ENCODE peak calls at places on chromosome 14, in eight cellular contexts. L is AG04450; R is left ventricle myocardium inferior; S is cardiac fibroblast; J is OCI-LY7; W is mucosa of descending colon; Z is dorsolateral prefrontal cortex; E is CD8-positive, alpha-beta memory T cell. D is an unnamed sample.

GRCh38 chr14:104105071-104105821 is 19.7 kb downstream of the ASPG start:
- DNase-seq in W (peak), S (no peak), E (no peak), L (no peak), J (no peak), R (peak), Z (no peak), D (no peak)

GRCh38 chr14:100567009-100567876 is 20.0 kb downstream of the BEGAIN start:
- DNase-seq in Z (no peak), S (no peak), E (no peak), R (no peak), W (no peak), L (no peak), J (no peak), D (no peak)

GRCh38 chr14:43141636-43142191 is 1365.4 kb downstream of the FSCB start:
- DNase-seq in R (no peak), J (no peak), E (no peak), L (no peak), S (no peak), W (no peak), Z (no peak), D (no peak)

GRCh38 chr14:32129124-32129523 is 52.0 kb downstream of the ARHGAP5 start:
- DNase-seq in J (no peak), E (no peak), R (no peak), S (peak), L (no peak), W (no peak), Z (no peak), D (no peak)

GRCh38 chr14:96287856-96288255 is 31.8 kb downstream of the BDKRB1 start:
- DNase-seq in Z (no peak), E (no peak), W (no peak), R (no peak), J (no peak), L (no peak), S (no peak), D (no peak)

GRCh38 chr14:96056509-96057422 is 17.6 kb downstream of the C14orf132 start:
- DNase-seq in Z (no peak), W (no peak), L (no peak), J (peak), R (no peak), S (no peak), E (no peak), D (no peak)

GRCh38 chr14:57245941-57246340 is 22.8 kb downstream of the EXOC5 start:
- DNase-seq in J (no peak), R (no peak), L (no peak), E (no peak), Z (no peak), W (no peak), S (peak), D (no peak)

GRCh38 chr14:51328089-51328941 is 88.3 kb downstream of the TMX1 start:
- DNase-seq in W (no peak), S (peak), J (no peak), R (no peak), E (no peak), Z (peak), L (peak), D (peak)

GRCh38 chr14:89493877-89494634 is 77.0 kb upstream of the FOXN3 start:
- DNase-seq in J (peak), E (no peak), R (no peak), S (peak), Z (no peak), L (no peak), W (no peak), D (no peak)

GRCh38 chr14:38202444-38203191 is 5.1 kb upstream of the SSTR1 start:
- DNase-seq in R (no peak), L (no peak), J (peak), E (no peak), W (no peak), S (no peak), Z (no peak), D (no peak)

GRCh38 chr14:60164717-60165546 is at the start of gene DHRS7:
- DNase-seq in R (peak), S (peak), Z (peak), E (peak), J (peak), L (peak), W (peak), D (peak)

GRCh38 chr14:21205678-21206581 is 50.1 kb upstream of the OR5AU1 start:
- DNase-seq in W (no peak), S (no peak), E (no peak), R (no peak), Z (no peak), J (no peak), L (no peak), D (no peak)

GRCh38 chr14:105212541-105213305 is 31.6 kb upstream of the NUDT14 start:
- DNase-seq in Z (no peak), R (no peak), S (no peak), J (no peak), E (no peak), L (no peak), W (no peak), D (peak)

GRCh38 chr14:93128785-93129459 is 13.2 kb upstream of the ITPK1 start:
- DNase-seq in R (no peak), W (no peak), S (no peak), J (no peak), E (no peak), Z (no peak), L (no peak), D (no peak)

GRCh38 chr14:61553730-61554641 is 141.3 kb upstream of the HIF1A start:
- DNase-seq in R (no peak), E (no peak), L (peak), S (peak), W (no peak), J (no peak), Z (no peak), D (peak)

GRCh38 chr14:99809864-99810854 is 16.9 kb downstream of the EML1 start:
- DNase-seq in R (peak), W (no peak), S (no peak), L (no peak), Z (no peak), E (no peak), J (no peak), D (no peak)

GRCh38 chr14:98599082-98599481 is 672.9 kb downstream of the BCL11B start:
- DNase-seq in J (no peak), E (no peak), W (no peak), S (no peak), Z (no peak), L (no peak), R (no peak), D (no peak)

GRCh38 chr14:99630202-99630601 is 14.7 kb upstream of the HHIPL1 start:
- DNase-seq in W (no peak), E (no peak), J (no peak), S (no peak), L (no peak), Z (no peak), R (no peak), D (no peak)

GRCh38 chr14:102262894-102263462 is 42.0 kb downstream of the MOK start:
- DNase-seq in Z (no peak), S (peak), W (no peak), R (no peak), L (no peak), E (no peak), J (no peak), D (peak)

GRCh38 chr14:102020058-102020971 is 55.9 kb downstream of the DYNC1H1 start:
- DNase-seq in E (no peak), S (no peak), L (peak), R (no peak), J (no peak), W (no peak), Z (no peak), D (peak)

GRCh38 chr14:51424041-51424440 is 184.0 kb downstream of the TMX1 start:
- DNase-seq in L (no peak), Z (no peak), E (no peak), S (no peak), R (no peak), W (no peak), J (no peak), D (no peak)

GRCh38 chr14:104016873-104017650 is 68.4 kb upstream of the ASPG start:
- DNase-seq in W (no peak), J (no peak), Z (no peak), R (no peak), S (no peak), L (no peak), E (no peak), D (no peak)

GRCh38 chr14:37230551-37231194 is 32.9 kb downstream of the MIPOL1 start:
- DNase-seq in R (no peak), S (peak), W (no peak), Z (no peak), E (no peak), J (peak), L (peak), D (peak)

GRCh38 chr14:33934043-33934750 is 16.7 kb downstream of the EGLN3 start:
- DNase-seq in Z (no peak), S (peak), L (no peak), R (no peak), W (no peak), E (no peak), J (no peak), D (no peak)

GRCh38 chr14:68473794-68474193 is 319.1 kb downstream of the ZFP36L1 start:
- DNase-seq in E (no peak), R (no peak), Z (no peak), W (no peak), J (peak), S (peak), L (no peak), D (no peak)

GRCh38 chr14:94113490-94113889 is 3.0 kb downstream of the IFI27 start:
- DNase-seq in L (no peak), R (peak), J (no peak), W (peak), Z (no peak), S (peak), E (no peak), D (no peak)

GRCh38 chr14:55419663-55420062 is 8.0 kb upstream of the ATG14 start:
- DNase-seq in L (no peak), S (no peak), W (no peak), J (no peak), Z (no peak), E (no peak), R (no peak), D (no peak)

GRCh38 chr14:100304825-100305445 is 1.3 kb downstream of the SLC25A29 start:
- DNase-seq in W (peak), L (no peak), E (no peak), S (peak), J (no peak), Z (peak), R (peak), D (no peak)

GRCh38 chr14:37172024-37172869 is at the start of gene SLC25A21:
- DNase-seq in E (no peak), R (peak), W (peak), S (peak), J (no peak), Z (peak), L (peak), D (peak)

DNA sequence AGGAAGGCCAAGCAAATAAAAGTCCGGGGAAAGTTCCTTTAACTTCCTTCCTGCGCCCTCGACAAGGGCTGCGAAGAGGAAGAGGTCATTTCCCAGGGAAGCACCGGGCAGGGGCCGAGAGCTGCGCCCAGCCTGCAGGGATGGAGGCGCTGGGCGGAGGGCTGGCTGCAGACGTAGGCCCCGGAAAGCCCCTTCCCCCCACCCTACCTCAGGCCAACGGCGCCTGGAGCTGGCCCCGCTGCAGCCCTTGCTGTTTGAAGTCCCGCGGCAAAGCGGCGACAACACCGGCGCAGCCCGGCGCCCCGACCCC is 65.0 kb upstream of the PTGR2 start:
- DNase-seq in L (no peak), Z (no peak), W (peak), S (peak), E (no peak), J (peak), R (peak), D (no peak)
- H3K4me3 ChIP-seq in L (peak), Z (peak), W (peak), S (peak), E (peak), J (peak), R (peak), D (peak)

GRCh38 chr14:69880851-69881250 is 1.6 kb downstream of the SMOC1 start:
- DNase-seq in E (no peak), J (no peak), R (no peak), W (no peak), S (no peak), L (no peak), Z (no peak), D (no peak)
- H3K4me3 ChIP-seq in E (no peak), J (no peak), R (no peak), W (no peak), S (no peak), L (peak), Z (no peak), D (peak)

GRCh38 chr14:88189840-88190191 is 133.3 kb downstream of the KCNK10 start:
- DNase-seq in R (no peak), W (no peak), J (no peak), L (no peak), Z (no peak), S (no peak), E (no peak), D (no peak)
- H3K4me3 ChIP-seq in R (peak), W (no peak), J (no peak), L (no peak), Z (no peak), S (no peak), E (no peak), D (no peak)

GRCh38 chr14:23118506-23119361 is at the start of gene CEBPE:
- DNase-seq in W (no peak), R (no peak), Z (no peak), L (no peak), S (no peak), J (no peak), E (no peak), D (no peak)
- H3K4me3 ChIP-seq in W (no peak), R (no peak), Z (no peak), L (no peak), S (no peak), J (peak), E (peak), D (no peak)

D was measured in skeletal muscle cell.